ENCODE peak calls at places on chromosomes 6 and 20, in four cellular contexts. Z, L, P and Y are unnamed samples. For H3K4me1, the result is how much of the 10 kb centered on the place peaks cover.

GRCh38 chr20:29873946-29874345 is 1383.5 kb upstream of the DEFB115 start:
- DNase-seq in Z (peak), L (peak), P (no peak), Y (no peak)

GRCh38 chr20:10647471-10647870 is 26.3 kb downstream of the JAG1 start:
- DNase-seq in P (no peak), Z (no peak), L (peak), Y (no peak)

GRCh38 chr6:104407957-104408356 is 451.8 kb downstream of the HACE1 start:
- DNase-seq in P (no peak), L (no peak), Z (no peak), Y (no peak)

GRCh38 chr6:55276745-55277627 is 50.3 kb upstream of the GFRAL start:
- DNase-seq in L (no peak), Z (no peak), P (peak), Y (no peak)

GRCh38 chr20:53409177-53409576 is 184.5 kb downstream of the ZNF217 start:
- DNase-seq in Z (no peak), P (no peak), L (no peak), Y (no peak)

GRCh38 chr20:905999-906520 is 10.1 kb downstream of the ANGPT4 start:
- DNase-seq in L (no peak), Z (no peak), P (no peak), Y (no peak)

GRCh38 chr20:41125530-41126457 is 11.5 kb upstream of the PLCG1 start:
- DNase-seq in Z (no peak), P (no peak), L (no peak), Y (no peak)

GRCh38 chr6:6546318-6547110 is 42.0 kb upstream of the LY86 start:
- DNase-seq in P (no peak), L (peak), Z (peak), Y (no peak)

GRCh38 chr20:12570371-12570770 is 438.4 kb upstream of the SPTLC3 start:
- DNase-seq in P (no peak), L (no peak), Z (no peak), Y (no peak)

GRCh38 chr6:82362144-82362543 is 1.5 kb upstream of the TPBG start:
- DNase-seq in Z (no peak), L (no peak), P (no peak), Y (no peak)

GRCh38 chr20:2112910-2113309 is 11.3 kb downstream of the STK35 start:
- DNase-seq in L (no peak), Z (no peak), P (no peak), Y (no peak)
- H3K4me1 ChIP-seq in L (under half), Z (half or more), P (under half), Y (under half)

GRCh38 chr6:31971993-31972708 is at the start of gene DXO:
- DNase-seq in Z (peak), L (peak), P (peak), Y (peak)
- TF ChIP-seq POLR2A in Z (no peak), L (peak), P (peak), Y (peak)

GRCh38 chr6:52984247-52984646 is 10.8 kb downstream of the GSTA4 start:
- DNase-seq in L (no peak), Z (no peak), P (no peak), Y (no peak)
- TF ChIP-seq POLR2AphosphoS5 in L (no peak), Z (no peak), P (no peak), Y (no peak)

GRCh38 chr6:118706702-118707101 is 55.3 kb upstream of the CEP85L start:
- DNase-seq in L (no peak), Z (no peak), P (no peak), Y (no peak)
- H3K4me1 ChIP-seq in L (under half), Z (under half), P (under half), Y (under half)